ENCODE peak calls at places on chromosome 13, in seven cellular contexts. R, H, J, G, Z, K and T are unnamed samples.

GRCh38 chr13:44622259-44622658 is 46.1 kb upstream of the TSC22D1 start:
- DNase-seq in J (no peak), K (no peak), R (no peak), H (no peak), Z (no peak), G (no peak), T (no peak)

GRCh38 chr13:63297162-63297561 is 1881.5 kb upstream of the PCDH20 start:
- DNase-seq in J (no peak), R (no peak), G (no peak), K (no peak), Z (no peak), H (no peak), T (no peak)

GRCh38 chr13:23674795-23675640 is 104.8 kb downstream of the TNFRSF19 start:
- DNase-seq in J (no peak), K (no peak), H (no peak), Z (no peak), G (no peak), R (no peak), T (no peak)

GRCh38 chr13:62702502-62702901 is 1286.9 kb upstream of the PCDH20 start:
- DNase-seq in K (no peak), J (no peak), H (no peak), Z (no peak), G (no peak), R (no peak), T (no peak)

GRCh38 chr13:103638706-103639105 is 572.5 kb upstream of the SLC10A2 start:
- DNase-seq in Z (no peak), H (no peak), R (no peak), K (no peak), G (no peak), J (no peak), T (no peak)

GRCh38 chr13:50587122-50587521 is 256.4 kb downstream of the DLEU7 start:
- DNase-seq in Z (no peak), H (no peak), J (no peak), K (no peak), G (no peak), R (no peak), T (no peak)

GRCh38 chr13:46295531-46296464 is 84.1 kb downstream of the LRRC63 start:
- DNase-seq in R (no peak), H (no peak), K (no peak), J (no peak), Z (no peak), G (peak; percentile 32), T (peak; percentile 34)

GRCh38 chr13:26528527-26528926 is 29.0 kb upstream of the WASF3 start:
- DNase-seq in G (no peak), Z (no peak), R (no peak), K (no peak), H (no peak), J (no peak), T (no peak)

GRCh38 chr13:110448230-110448629 is 113.3 kb downstream of the RAB20 start:
- DNase-seq in K (no peak), Z (peak; percentile 6), G (no peak), H (no peak), R (no peak), J (no peak), T (peak; percentile 41)

GRCh38 chr13:49859568-49859967 is 67.1 kb upstream of the KPNA3 start:
- DNase-seq in H (no peak), R (no peak), K (no peak), J (no peak), G (no peak), Z (no peak), T (no peak)

GRCh38 chr13:20360041-20360491 is 127.9 kb upstream of the GJB6 start:
- DNase-seq in R (no peak), G (no peak), J (no peak), K (no peak), Z (no peak), H (no peak), T (no peak)

GRCh38 chr13:79780240-79780639 is 299.3 kb downstream of the NDFIP2 start:
- DNase-seq in R (no peak), G (no peak), H (no peak), J (no peak), K (no peak), Z (no peak), T (no peak)

GRCh38 chr13:33454844-33455256 is 169.3 kb upstream of the STARD13 start:
- DNase-seq in K (no peak), J (no peak), Z (no peak), G (no peak), H (no peak), R (no peak), T (no peak)

GRCh38 chr13:45833663-45834062 is 17.9 kb downstream of the SIAH3 start:
- DNase-seq in J (no peak), R (no peak), H (no peak), Z (peak; percentile 33), G (no peak), K (no peak), T (no peak)

GRCh38 chr13:42804244-42804868 is 23.0 kb downstream of the FAM216B start:
- DNase-seq in Z (no peak), R (no peak), H (no peak), J (no peak), G (no peak), K (no peak), T (no peak)

GRCh38 chr13:20411638-20412342 is 113.9 kb downstream of the CRYL1 start:
- DNase-seq in Z (no peak), H (no peak), K (no peak), J (no peak), R (no peak), G (no peak), T (no peak)

GRCh38 chr13:107712145-107712544 is 503.2 kb downstream of the LIG4 start:
- DNase-seq in K (no peak), R (no peak), H (no peak), G (no peak), Z (no peak), J (no peak), T (no peak)

GRCh38 chr13:36530050-36530789 is 97.9 kb downstream of the CCNA1 start:
- DNase-seq in K (no peak), J (peak; percentile 64), R (no peak), H (no peak), G (no peak), Z (peak; percentile 54), T (no peak)

GRCh38 chr13:110150384-110151091 is 156.4 kb downstream of the COL4A1 start:
- DNase-seq in R (no peak), Z (no peak), J (no peak), G (no peak), H (no peak), K (no peak), T (no peak)

GRCh38 chr13:97238432-97238831 is 16.3 kb downstream of the MBNL2 start:
- DNase-seq in K (no peak), G (no peak), R (no peak), Z (no peak), H (no peak), J (no peak), T (no peak)

GRCh38 chr13:76992548-76993001 is 694 bp downstream of the CLN5 start:
- DNase-seq in H (no peak), G (no peak), R (peak; percentile 61), K (no peak), J (peak; percentile 69), Z (peak; percentile 30), T (no peak)

GRCh38 chr13:100515410-100515800 is 73.2 kb downstream of the GGACT start:
- DNase-seq in G (no peak), H (no peak), J (no peak), R (no peak), Z (no peak), K (no peak), T (no peak)
- H3K4me1 ChIP-seq in G (no peaks in the 10 kb centered on the region), H (no peaks in the 10 kb centered on the region), J (peaks cover 10% of the 10 kb centered on the region), R (no peaks in the 10 kb centered on the region), Z (no peaks in the 10 kb centered on the region), K (no peaks in the 10 kb centered on the region), T (no peaks in the 10 kb centered on the region)

DNA sequence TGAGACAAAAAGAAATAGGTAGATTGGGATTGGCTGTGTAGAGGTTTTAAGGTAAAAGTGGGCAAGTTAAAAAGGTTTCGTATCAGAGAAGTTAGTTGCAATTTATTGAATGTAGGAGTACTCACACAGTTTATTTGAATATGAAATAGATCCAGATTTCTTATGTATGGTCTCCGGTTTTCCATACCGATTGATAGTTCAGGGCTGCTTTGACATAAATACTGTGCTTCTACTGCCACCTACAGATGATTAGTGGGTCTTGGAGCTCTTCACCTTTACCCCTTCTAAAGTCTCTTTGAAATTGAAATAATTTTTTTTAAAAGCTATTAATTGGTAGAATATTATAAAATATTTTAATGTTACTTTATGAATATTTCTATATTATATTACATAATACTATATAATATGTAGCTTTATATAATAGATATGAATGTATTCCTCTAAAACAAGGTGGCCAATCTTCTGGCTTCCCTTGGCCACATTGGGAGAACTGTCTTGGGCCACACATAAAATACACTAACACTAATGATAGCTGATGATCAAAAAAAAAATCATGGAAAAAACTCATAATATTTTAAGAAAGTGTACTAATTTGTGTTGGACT is 7.7 kb upstream of the GPR18 start:
- DNase-seq in R (no peak), K (no peak), Z (no peak), G (no peak), H (no peak), J (no peak), T (no peak)
- H3K4me3 ChIP-seq in R (no peak overlapping the region), K (no peak overlapping the region), Z (no peak overlapping the region), G (no peak overlapping the region), H (no peak overlapping the region), J (no peak overlapping the region), T (no peak overlapping the region)

DNA sequence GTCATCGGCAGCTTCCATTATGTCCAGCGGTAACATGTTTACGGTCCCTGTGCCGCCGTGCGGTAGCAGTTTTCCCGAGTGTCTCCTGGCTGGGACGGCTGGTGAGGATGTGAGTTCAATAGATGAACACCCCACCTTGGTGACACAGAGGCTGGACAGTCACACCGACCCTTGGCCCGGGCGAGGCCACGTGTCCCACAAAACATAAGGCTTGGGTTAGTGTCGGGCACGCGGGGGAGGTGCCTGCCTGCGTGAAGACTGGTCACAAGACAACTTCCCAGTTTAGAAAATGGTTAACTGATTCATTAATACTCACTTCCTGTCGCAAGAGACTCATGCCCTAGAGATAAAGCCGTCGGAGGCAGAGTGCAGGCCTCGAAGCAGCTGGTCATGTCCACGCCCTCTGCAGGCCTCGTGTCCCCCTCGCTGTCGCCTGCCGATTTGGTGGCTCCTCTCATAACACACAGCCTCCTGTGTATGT is 17.2 kb downstream of the RASA3 start:
- DNase-seq in G (peak; percentile 38), J (peak; percentile 85), H (peak; percentile 78), K (no peak), Z (peak; percentile 16), R (peak; percentile 65), T (peak; percentile 69)
- H3K27ac ChIP-seq in G (no peak overlapping the region), J (peak overlapping the region; percentile 30), H (no peak overlapping the region), K (no peak overlapping the region), Z (no peak overlapping the region), R (peak overlapping the region; percentile 14), T (no peak overlapping the region)

GRCh38 chr13:99282264-99283231 is 24.4 kb upstream of the GPR18 start:
- DNase-seq in K (no peak), R (no peak), H (no peak), G (no peak), J (no peak), Z (no peak), T (no peak)

GRCh38 chr13:99278843-99279242 is 20.7 kb upstream of the GPR18 start:
- DNase-seq in K (no peak), R (no peak), G (no peak), J (no peak), H (no peak), Z (no peak), T (no peak)

GRCh38 chr13:99281811-99282263 is 23.7 kb upstream of the GPR18 start:
- DNase-seq in R (peak; percentile 50), H (peak; percentile 82), J (peak; percentile 77), G (peak; percentile 34), K (peak; percentile 10), Z (peak; percentile 23), T (peak; percentile 85)

GRCh38 chr13:99278199-99278598 is 20.0 kb upstream of the GPR18 start:
- DNase-seq in Z (no peak), H (no peak), K (no peak), J (no peak), G (no peak), R (no peak), T (no peak)

GRCh38 chr13:99280166-99280565 is 22.0 kb upstream of the GPR18 start:
- DNase-seq in K (no peak), Z (no peak), H (no peak), J (no peak), R (peak; percentile 51), G (no peak), T (no peak)
- H3K4me1 ChIP-seq in K (peaks cover 23% of the 10 kb centered on the region), Z (no peaks in the 10 kb centered on the region), H (no peaks in the 10 kb centered on the region), J (peaks cover 43% of the 10 kb centered on the region), R (peaks cover 8% of the 10 kb centered on the region), G (peaks cover 5% of the 10 kb centered on the region), T (peaks cover 16% of the 10 kb centered on the region)